ENCODE peak calls at places on chromosomes 3 and 15, in eight cellular contexts. W is GM12865; M is globus pallidus; L is LoVo; S is iris pigment epithelial cell; V is HFFc6; N is activated CD4-positive, alpha-beta T cell treated with anti-CD3 and anti-CD28 coated beads, Interleukin-2, amount 50 U/mL, for 1 hour; H is substantia nigra. Q is an unnamed sample.

GRCh38 chr3:40179016-40179415 is 130.5 kb upstream of the EIF1B start:
- DNase-seq in L (peak), S (peak), M (peak), H (peak), V (peak), N (peak), W (peak), Q (peak)

GRCh38 chr15:34284937-34285336 is 52.6 kb downstream of the SLC12A6 start:
- DNase-seq in W (no peak), L (no peak), M (no peak), H (no peak), V (no peak), N (no peak), S (no peak), Q (no peak)

GRCh38 chr3:46971742-46972141 is 4.8 kb downstream of the CCDC12 start:
- DNase-seq in M (no peak), W (peak), L (no peak), S (no peak), N (no peak), V (no peak), H (no peak), Q (no peak)

GRCh38 chr15:55277116-55277564 is 12.5 kb downstream of the RAB27A start:
- DNase-seq in H (no peak), M (no peak), N (peak), V (no peak), W (peak), S (peak), L (no peak), Q (peak)

GRCh38 chr3:87298111-87298718 is 21.8 kb upstream of the POU1F1 start:
- DNase-seq in V (peak), L (peak), M (peak), H (no peak), N (no peak), W (peak), S (peak), Q (peak)

GRCh38 chr3:77947671-77948070 is 907.8 kb downstream of the ROBO2 start:
- DNase-seq in W (no peak), S (no peak), N (no peak), M (no peak), V (no peak), H (no peak), L (no peak), Q (no peak)

GRCh38 chr15:66943456-66944095 is 121.8 kb upstream of the SMAD3 start:
- DNase-seq in S (no peak), H (no peak), N (no peak), L (no peak), M (no peak), W (peak), V (no peak), Q (no peak)

GRCh38 chr15:95025924-95026728 is 794.8 kb downstream of the MCTP2 start:
- DNase-seq in V (peak), H (no peak), N (peak), W (peak), L (peak), M (no peak), S (peak), Q (peak)

GRCh38 chr15:48897144-48897814 is 19.3 kb downstream of the EID1 start:
- DNase-seq in H (no peak), N (no peak), L (no peak), V (peak), M (peak), W (no peak), S (peak), Q (peak)

GRCh38 chr3:170762081-170762480 is 107.9 kb downstream of the RPL22L1 start:
- DNase-seq in M (no peak), H (no peak), W (no peak), L (no peak), S (no peak), N (no peak), V (no peak), Q (no peak)

GRCh38 chr15:44193651-44194396 is 1.2 kb downstream of the FRMD5 start:
- DNase-seq in L (peak), N (no peak), W (no peak), V (peak), H (no peak), S (peak), M (peak), Q (peak)